ENCODE peak calls at places on chromosomes 13 and 19, in nine cellular contexts. H, Q, J, K, C, F, T, B and E are unnamed samples.
A peak's percentile ranks its signal among the peaks of the same experiment; 100 is the strongest.

GRCh38 chr19:16627194-16627927 is 643 bp downstream of the MED26 start:
- DNase-seq in H (peak; percentile 24), Q (peak; percentile 45), J (no peak), K (no peak), C (no peak), F (no peak), T (no peak), B (no peak), E (no peak)

GRCh38 chr19:38894968-38895367 is 4.5 kb downstream of the SIRT2 start:
- DNase-seq in H (no peak), Q (no peak), J (no peak), K (no peak), C (no peak), F (no peak), T (no peak), B (no peak), E (no peak)

GRCh38 chr19:40598121-40598917 is 2.9 kb upstream of the LTBP4 start:
- DNase-seq in H (peak; percentile 92), Q (peak; percentile 94), J (peak; percentile 91), K (peak; percentile 93), C (peak; percentile 86), F (peak; percentile 87), T (peak; percentile 89), B (peak; percentile 97), E (peak; percentile 89)

GRCh38 chr13:30159446-30159839 is 147.9 kb downstream of the KATNAL1 start:
- DNase-seq in H (no peak), Q (no peak), J (no peak), K (no peak), C (no peak), F (peak; percentile 94), T (peak; percentile 22), B (no peak), E (no peak)

GRCh38 chr13:48547663-48548092 is 14.8 kb upstream of the RCBTB2 start:
- DNase-seq in H (no peak), Q (no peak), J (no peak), K (no peak), C (no peak), F (no peak), T (no peak), B (no peak), E (no peak)

GRCh38 chr13:66835040-66835628 is 395.0 kb downstream of the PCDH9 start:
- DNase-seq in H (peak; percentile 60), Q (peak; percentile 60), J (peak; percentile 38), K (no peak), C (no peak), F (peak; percentile 18), T (no peak), B (peak; percentile 66), E (no peak)

GRCh38 chr19:47494729-47495128 is 10.7 kb upstream of the KPTN start:
- DNase-seq in H (no peak), Q (no peak), J (no peak), K (no peak), C (no peak), F (no peak), T (no peak), B (no peak), E (no peak)

GRCh38 chr19:6108721-6109633 is 1.3 kb downstream of the RFX2 start:
- DNase-seq in H (no peak), Q (peak; percentile 78), J (peak; percentile 32), K (peak; percentile 60), C (no peak), F (peak; percentile 66), T (peak; percentile 47), B (peak; percentile 37), E (no peak)

GRCh38 chr19:3516675-3517207 is 10.6 kb downstream of the FZR1 start:
- DNase-seq in H (no peak), Q (no peak), J (peak; percentile 68), K (no peak), C (no peak), F (no peak), T (peak; percentile 53), B (no peak), E (no peak)

GRCh38 chr19:16537111-16537510 is 5.1 kb downstream of the CHERP start:
- DNase-seq in H (no peak), Q (no peak), J (no peak), K (no peak), C (no peak), F (no peak), T (no peak), B (no peak), E (no peak)

GRCh38 chr13:76331948-76332712 is 554.1 kb downstream of the KCTD12 start:
- DNase-seq in H (no peak), Q (no peak), J (no peak), K (no peak), C (no peak), F (peak; percentile 56), T (no peak), B (no peak), E (no peak)

GRCh38 chr13:33875658-33876401 is 57.9 kb downstream of the RFC3 start:
- DNase-seq in H (no peak), Q (no peak), J (no peak), K (no peak), C (no peak), F (no peak), T (no peak), B (no peak), E (no peak)

GRCh38 chr13:39036212-39036611 is 1.7 kb downstream of the PROSER1 start:
- DNase-seq in H (peak; percentile 24), Q (no peak), J (no peak), K (no peak), C (no peak), F (peak; percentile 4), T (peak; percentile 26), B (no peak), E (no peak)

GRCh38 chr13:25141042-25141441 is 31.0 kb downstream of the AMER2 start:
- DNase-seq in H (no peak), Q (no peak), J (no peak), K (no peak), C (no peak), F (no peak), T (no peak), B (no peak), E (no peak)

GRCh38 chr13:79533781-79534400 is 52.9 kb downstream of the NDFIP2 start:
- DNase-seq in H (no peak), Q (no peak), J (no peak), K (no peak), C (no peak), F (peak; percentile 47), T (no peak), B (no peak), E (no peak)

GRCh38 chr13:108176685-108177274 is 38.6 kb downstream of the LIG4 start:
- DNase-seq in H (peak; percentile 42), Q (no peak), J (peak; percentile 31), K (no peak), C (peak; percentile 36), F (peak; percentile 22), T (peak; percentile 67), B (peak; percentile 25), E (no peak)
- TF ChIP-seq CTCF in H (peak; percentile 40), Q (no peak), J (no peak), K (no peak), C (peak; percentile 68), F (peak; percentile 51), T (peak; percentile 65), B (no peak), E (peak; percentile 77)

DNA sequence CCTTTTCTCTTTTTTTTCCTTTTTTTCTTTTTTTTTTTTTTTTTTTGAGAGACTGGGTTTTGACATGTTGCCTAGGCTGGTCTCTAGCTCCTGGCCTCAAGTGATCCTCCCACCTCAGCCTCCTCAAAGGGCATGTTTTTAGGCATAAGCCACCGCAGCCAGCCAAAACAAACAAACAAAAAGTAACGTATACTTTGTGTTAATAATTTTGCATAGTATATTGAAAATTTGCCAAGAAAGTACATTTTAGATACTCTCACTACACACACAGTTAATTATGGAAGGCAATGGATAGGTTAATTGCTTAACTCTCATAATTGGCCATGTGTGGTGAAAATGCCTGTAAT is 1.6 kb upstream of the RAB11B start:
- DNase-seq in H (no peak), Q (no peak), J (no peak), K (no peak), C (no peak), F (no peak), T (no peak), B (no peak), E (no peak)
- H3K4me3 ChIP-seq in H (no peak overlapping the region), Q (no peak overlapping the region), J (no peak overlapping the region), K (no peak overlapping the region), C (peak overlapping the region; percentile 67), F (no peak overlapping the region), T (no peak overlapping the region), B (no peak overlapping the region), E (peak overlapping the region; percentile 72)

DNA sequence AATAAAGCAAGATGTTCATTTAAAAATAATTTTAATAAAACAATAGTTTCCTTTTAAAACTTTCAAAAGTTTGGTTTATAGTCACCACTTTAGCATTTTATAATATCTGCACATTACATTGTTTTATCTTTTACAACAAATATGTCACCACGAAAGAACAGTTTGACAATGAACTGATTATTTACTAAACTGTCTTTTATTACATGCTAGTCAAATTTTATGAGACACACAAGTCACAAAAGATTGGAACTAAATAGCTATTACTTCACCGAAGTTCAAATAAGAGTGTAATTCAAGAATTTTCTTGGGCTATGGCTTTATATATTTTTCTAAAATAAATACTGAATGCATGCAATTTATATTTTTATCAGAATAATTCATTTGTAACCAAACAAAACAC is 57.5 kb upstream of the EEF1AKMT1 start:
- DNase-seq in H (no peak), Q (no peak), J (no peak), K (no peak), C (no peak), F (no peak), T (peak; percentile 10), B (no peak), E (no peak)
- H3K4me1 ChIP-seq in H (peaks cover 60% of the 10 kb centered on the region), Q (no peaks in the 10 kb centered on the region), J (peaks cover 37% of the 10 kb centered on the region), K (no peaks in the 10 kb centered on the region), C (no peaks in the 10 kb centered on the region), F (peaks cover 4% of the 10 kb centered on the region), T (peaks cover 10% of the 10 kb centered on the region), B (peaks cover 3% of the 10 kb centered on the region), E (no peaks in the 10 kb centered on the region)

GRCh38 chr19:15259900-15260299 is 27.7 kb upstream of the EPHX3 start:
- DNase-seq in H (no peak), Q (no peak), J (no peak), K (no peak), C (no peak), F (no peak), T (no peak), B (no peak), E (no peak)

GRCh38 chr19:15262011-15262410 is 29.8 kb upstream of the EPHX3 start:
- DNase-seq in H (no peak), Q (no peak), J (no peak), K (no peak), C (no peak), F (no peak), T (no peak), B (no peak), E (no peak)

GRCh38 chr19:15257782-15258181 is 25.5 kb upstream of the EPHX3 start:
- DNase-seq in H (no peak), Q (no peak), J (no peak), K (no peak), C (no peak), F (no peak), T (no peak), B (no peak), E (no peak)

GRCh38 chr19:15263361-15263985 is 31.2 kb upstream of the EPHX3 start:
- DNase-seq in H (no peak), Q (no peak), J (no peak), K (no peak), C (no peak), F (no peak), T (no peak), B (no peak), E (no peak)

DNA sequence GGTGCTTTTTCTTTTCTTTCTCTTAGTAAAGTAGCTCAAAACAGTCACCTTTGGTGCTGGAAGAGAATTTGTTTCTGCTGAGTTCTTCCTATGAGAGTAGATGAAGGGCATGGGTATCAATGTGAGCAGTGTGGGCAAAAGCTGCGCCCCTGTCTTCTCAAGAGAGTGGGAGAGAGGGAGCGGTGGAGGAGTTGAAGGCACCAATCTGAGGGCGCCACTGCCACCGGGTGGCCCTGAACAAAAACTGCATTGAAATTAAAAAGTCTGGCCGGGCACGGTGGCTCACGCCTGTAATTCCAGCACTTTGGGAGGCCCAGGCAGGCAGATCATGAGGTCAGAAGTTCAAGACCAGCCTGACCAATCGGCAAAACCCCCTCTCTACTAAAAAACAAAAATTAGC is 28.7 kb upstream of the EPHX3 start:
- DNase-seq in H (no peak), Q (no peak), J (no peak), K (no peak), C (no peak), F (no peak), T (peak; percentile 18), B (peak; percentile 39), E (no peak)
- TF ChIP-seq CTCF in H (peak; percentile 27), Q (no peak), J (no peak), K (no peak), C (peak; percentile 55), F (peak; percentile 40), T (peak; percentile 57), B (peak; percentile 25), E (peak; percentile 65)